ENCODE peak calls at places on chromosomes 2 and 18, in six cellular contexts. X is hepatocyte, Q is endodermal cell, T is colonic mucosa, M is ascending aorta, Y is Peyer's patch. K is an unnamed sample. For H3K9me3 and H3K4me1, the result is how much of the 10 kb centered on the place peaks cover.

GRCh38 chr2:9053534-9053931 is 50.0 kb upstream of the MBOAT2 start:
- DNase-seq in T (no peak), Y (no peak), Q (no peak), X (no peak), M (no peak), K (no peak)

GRCh38 chr2:75130171-75130570 is 69.1 kb downstream of the TACR1 start:
- DNase-seq in Q (peak), X (no peak), Y (no peak), M (no peak), T (no peak), K (no peak)

GRCh38 chr2:66050392-66050791 is 384.5 kb upstream of the MEIS1 start:
- DNase-seq in Q (no peak), X (no peak), T (no peak), Y (no peak), M (no peak), K (no peak)

GRCh38 chr2:152330235-152330866 is 4.6 kb upstream of the FMNL2 start:
- DNase-seq in T (no peak), Q (peak), M (no peak), Y (no peak), X (no peak), K (no peak)

GRCh38 chr18:67484458-67484857 is 32.1 kb downstream of the DSEL start:
- DNase-seq in Y (no peak), X (no peak), Q (no peak), T (no peak), M (no peak), K (no peak)

GRCh38 chr2:212919238-212919637 is 232.2 kb downstream of the IKZF2 start:
- DNase-seq in Q (peak), T (no peak), Y (no peak), M (no peak), X (peak), K (no peak)

GRCh38 chr2:46847185-46847710 is 68.4 kb downstream of the MCFD2 start:
- DNase-seq in X (peak), Y (peak), T (peak), Q (no peak), M (peak), K (peak)

GRCh38 chr2:188403676-188404075 is 112.0 kb downstream of the GULP1 start:
- DNase-seq in M (no peak), Y (no peak), T (no peak), X (no peak), Q (no peak), K (no peak)

GRCh38 chr2:155035246-155035645 is 336.8 kb downstream of the KCNJ3 start:
- DNase-seq in M (no peak), X (no peak), Q (no peak), Y (no peak), T (no peak), K (no peak)

GRCh38 chr2:184302506-184302905 is 295.8 kb upstream of the ZNF804A start:
- DNase-seq in Y (no peak), T (no peak), X (no peak), Q (no peak), M (no peak), K (no peak)

GRCh38 chr18:80213173-80213572 is 34.1 kb downstream of the PARD6G start:
- DNase-seq in Y (no peak), X (no peak), M (no peak), T (no peak), Q (no peak), K (no peak)

GRCh38 chr2:236876642-236877041 is 209.0 kb upstream of the COPS8 start:
- DNase-seq in Q (no peak), X (no peak), T (no peak), M (no peak), Y (no peak), K (no peak)

GRCh38 chr2:52810460-52810859 is 957.1 kb upstream of the CHAC2 start:
- DNase-seq in T (no peak), M (no peak), Y (no peak), Q (peak), X (peak), K (no peak)

GRCh38 chr18:55780591-55781071 is 192.6 kb upstream of the TCF4 start:
- DNase-seq in T (no peak), Y (no peak), Q (no peak), X (no peak), M (no peak), K (no peak)

GRCh38 chr2:54107903-54108615 is 7.4 kb upstream of the ACYP2 start:
- DNase-seq in M (no peak), X (no peak), Y (no peak), Q (peak), T (no peak), K (no peak)

GRCh38 chr2:237475704-237476107 is 11.3 kb upstream of the MLPH start:
- DNase-seq in M (no peak), T (no peak), Q (no peak), X (peak), Y (no peak), K (no peak)

GRCh38 chr2:107735206-107735605 is 91.5 kb upstream of the RGPD4 start:
- DNase-seq in Q (no peak), T (no peak), X (no peak), M (no peak), Y (no peak), K (no peak)

GRCh38 chr2:158781562-158781961 is 13.6 kb upstream of the DAPL1 start:
- DNase-seq in Q (no peak), X (peak), Y (no peak), T (no peak), M (no peak), K (no peak)

DNA sequence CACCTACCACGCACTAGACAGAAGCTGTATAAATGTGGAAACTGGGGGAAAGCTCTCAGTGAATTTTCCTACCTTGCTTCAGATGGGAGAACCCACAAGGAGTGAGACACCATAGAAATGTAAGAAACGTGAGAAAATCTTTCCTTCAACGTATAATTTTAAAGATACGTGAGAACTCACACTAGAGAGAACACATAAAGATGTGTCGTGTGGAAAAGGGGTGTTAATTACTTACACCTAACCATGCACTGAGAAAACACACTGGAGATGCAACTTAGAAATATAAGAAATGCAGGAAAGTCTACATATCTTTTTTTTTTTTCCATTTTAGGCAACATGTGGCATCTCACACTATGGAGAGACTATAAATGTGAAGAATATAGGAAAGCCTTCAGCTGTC is 352.9 kb upstream of the NETO1 start:
- DNase-seq in M (no peak), T (no peak), Y (no peak), X (no peak), Q (no peak), K (no peak)
- H3K9me3 ChIP-seq in M (under half), T (under half), Y (under half), X (under half), Q (under half), K (under half)

GRCh38 chr2:11746376-11746806 is at the start of gene LPIN1:
- DNase-seq in T (peak), M (peak), X (peak), Y (peak), Q (peak), K (peak)
- TF ChIP-seq CTCF in T (no peak), M (peak), X (peak), Y (peak), Q (no peak), K (peak)

GRCh38 chr2:59435630-59436029 is 1117.8 kb downstream of the BCL11A start:
- DNase-seq in T (no peak), Y (no peak), X (no peak), M (no peak), Q (no peak), K (no peak)
- H3K4me1 ChIP-seq in T (under half), Y (under half), X (under half), M (under half), Q (under half), K (under half)

GRCh38 chr2:129759186-129760010 is 220.1 kb upstream of the RAB6C start:
- DNase-seq in Q (peak), Y (no peak), M (peak), X (no peak), T (no peak), K (peak)
- H3K9me3 ChIP-seq in Q (under half), Y (under half), M (under half), X (under half), T (under half), K (under half)

GRCh38 chr2:88764850-88765153 is 73.3 kb downstream of the RPIA start:
- DNase-seq in M (no peak), X (no peak), Y (no peak), T (no peak), Q (peak), K (no peak)

GRCh38 chr2:88760819-88761598 is 69.5 kb downstream of the RPIA start:
- DNase-seq in Q (no peak), T (no peak), Y (no peak), X (no peak), M (no peak), K (no peak)

GRCh38 chr2:88765154-88765948 is 73.9 kb downstream of the RPIA start:
- DNase-seq in Y (peak), X (no peak), T (peak), M (no peak), Q (peak), K (no peak)

GRCh38 chr2:88764141-88764849 is 72.8 kb downstream of the RPIA start:
- DNase-seq in T (no peak), X (no peak), Q (no peak), Y (no peak), M (no peak), K (no peak)
- TF ChIP-seq CTCF in T (no peak), X (no peak), Q (no peak), Y (no peak), M (no peak), K (no peak)

GRCh38 chr2:181103659-181104058 is 123.3 kb downstream of the UBE2E3 start:
- DNase-seq in Y (no peak), T (no peak), M (no peak), X (no peak), Q (no peak), K (no peak)
- H3K4me1 ChIP-seq in Y (under half), T (under half), M (under half), X (under half), Q (under half), K (under half)